ENCODE peak calls at places on chromosomes 5 and 9, in ten cellular contexts. One of them, this sample, is unnamed.

GRCh38 chr5:56279979-56280378 is 46.8 kb upstream of the ANKRD55 start:
- DNase-seq in fibroblast of mammary gland: peak
- DNase-seq in progenitor cell of endocrine pancreas: no peak
- DNase-seq in neural crest cell: no peak
- DNase-seq in coronary artery: no peak
- DNase-seq in spleen: no peak
- DNase-seq in pancreas: peak
- DNase-seq in prostate gland: no peak
- DNase-seq in BE2C: no peak
- DNase-seq in endodermal cell: no peak
- DNase-seq in this sample: no peak

GRCh38 chr9:116959775-116960174 is 272.7 kb downstream of the TRIM32 start:
- DNase-seq in endodermal cell: no peak
- DNase-seq in BE2C: peak
- DNase-seq in pancreas: no peak
- DNase-seq in spleen: no peak
- DNase-seq in progenitor cell of endocrine pancreas: peak
- DNase-seq in neural crest cell: peak
- DNase-seq in coronary artery: no peak
- DNase-seq in fibroblast of mammary gland: no peak
- DNase-seq in prostate gland: no peak
- DNase-seq in this sample: peak

GRCh38 chr9:106535439-106535838 is 327.5 kb upstream of the ZNF462 start:
- DNase-seq in spleen: no peak
- DNase-seq in neural crest cell: no peak
- DNase-seq in coronary artery: no peak
- DNase-seq in endodermal cell: peak
- DNase-seq in fibroblast of mammary gland: no peak
- DNase-seq in pancreas: no peak
- DNase-seq in BE2C: no peak
- DNase-seq in progenitor cell of endocrine pancreas: no peak
- DNase-seq in prostate gland: no peak
- DNase-seq in this sample: no peak

GRCh38 chr5:117434266-117434665 is 859.6 kb upstream of the SEMA6A start:
- DNase-seq in spleen: no peak
- DNase-seq in fibroblast of mammary gland: no peak
- DNase-seq in progenitor cell of endocrine pancreas: no peak
- DNase-seq in neural crest cell: no peak
- DNase-seq in pancreas: no peak
- DNase-seq in coronary artery: no peak
- DNase-seq in endodermal cell: no peak
- DNase-seq in prostate gland: no peak
- DNase-seq in BE2C: no peak
- DNase-seq in this sample: no peak

GRCh38 chr9:107782381-107782780 is 292.8 kb upstream of the KLF4 start:
- DNase-seq in neural crest cell: no peak
- DNase-seq in endodermal cell: no peak
- DNase-seq in prostate gland: no peak
- DNase-seq in progenitor cell of endocrine pancreas: no peak
- DNase-seq in coronary artery: no peak
- DNase-seq in fibroblast of mammary gland: peak
- DNase-seq in spleen: no peak
- DNase-seq in pancreas: no peak
- DNase-seq in BE2C: no peak
- DNase-seq in this sample: no peak

GRCh38 chr5:61896811-61897210 is 409.2 kb upstream of the KIF2A start:
- DNase-seq in fibroblast of mammary gland: no peak
- DNase-seq in coronary artery: no peak
- DNase-seq in progenitor cell of endocrine pancreas: no peak
- DNase-seq in prostate gland: no peak
- DNase-seq in endodermal cell: no peak
- DNase-seq in BE2C: no peak
- DNase-seq in pancreas: no peak
- DNase-seq in neural crest cell: no peak
- DNase-seq in spleen: no peak
- DNase-seq in this sample: no peak

GRCh38 chr9:120257483-120257882 is 322.5 kb downstream of the CDK5RAP2 start:
- DNase-seq in neural crest cell: no peak
- DNase-seq in fibroblast of mammary gland: peak
- DNase-seq in endodermal cell: no peak
- DNase-seq in progenitor cell of endocrine pancreas: no peak
- DNase-seq in spleen: no peak
- DNase-seq in BE2C: no peak
- DNase-seq in pancreas: no peak
- DNase-seq in prostate gland: no peak
- DNase-seq in coronary artery: no peak
- DNase-seq in this sample: no peak

GRCh38 chr5:67221487-67222242 is 25.1 kb upstream of the CD180 start:
- DNase-seq in pancreas: no peak
- DNase-seq in BE2C: no peak
- DNase-seq in progenitor cell of endocrine pancreas: no peak
- DNase-seq in neural crest cell: no peak
- DNase-seq in fibroblast of mammary gland: no peak
- DNase-seq in spleen: peak
- DNase-seq in prostate gland: no peak
- DNase-seq in coronary artery: no peak
- DNase-seq in endodermal cell: no peak
- DNase-seq in this sample: peak

GRCh38 chr5:100797863-100798262 is 105.2 kb downstream of the ST8SIA4 start:
- DNase-seq in fibroblast of mammary gland: peak
- DNase-seq in progenitor cell of endocrine pancreas: no peak
- DNase-seq in BE2C: no peak
- DNase-seq in pancreas: no peak
- DNase-seq in coronary artery: no peak
- DNase-seq in endodermal cell: no peak
- DNase-seq in neural crest cell: no peak
- DNase-seq in prostate gland: no peak
- DNase-seq in spleen: no peak
- DNase-seq in this sample: no peak

GRCh38 chr9:113154471-113154870 is 3.7 kb downstream of the SLC31A2 start:
- DNase-seq in BE2C: no peak
- DNase-seq in endodermal cell: no peak
- DNase-seq in neural crest cell: no peak
- DNase-seq in progenitor cell of endocrine pancreas: no peak
- DNase-seq in prostate gland: no peak
- DNase-seq in coronary artery: no peak
- DNase-seq in spleen: no peak
- DNase-seq in pancreas: no peak
- DNase-seq in fibroblast of mammary gland: peak
- DNase-seq in this sample: no peak

GRCh38 chr5:174355995-174356394 is 310.5 kb downstream of the NSG2 start:
- DNase-seq in fibroblast of mammary gland: no peak
- DNase-seq in BE2C: no peak
- DNase-seq in prostate gland: no peak
- DNase-seq in coronary artery: peak
- DNase-seq in neural crest cell: no peak
- DNase-seq in pancreas: no peak
- DNase-seq in spleen: no peak
- DNase-seq in progenitor cell of endocrine pancreas: no peak
- DNase-seq in endodermal cell: no peak
- DNase-seq in this sample: no peak

DNA sequence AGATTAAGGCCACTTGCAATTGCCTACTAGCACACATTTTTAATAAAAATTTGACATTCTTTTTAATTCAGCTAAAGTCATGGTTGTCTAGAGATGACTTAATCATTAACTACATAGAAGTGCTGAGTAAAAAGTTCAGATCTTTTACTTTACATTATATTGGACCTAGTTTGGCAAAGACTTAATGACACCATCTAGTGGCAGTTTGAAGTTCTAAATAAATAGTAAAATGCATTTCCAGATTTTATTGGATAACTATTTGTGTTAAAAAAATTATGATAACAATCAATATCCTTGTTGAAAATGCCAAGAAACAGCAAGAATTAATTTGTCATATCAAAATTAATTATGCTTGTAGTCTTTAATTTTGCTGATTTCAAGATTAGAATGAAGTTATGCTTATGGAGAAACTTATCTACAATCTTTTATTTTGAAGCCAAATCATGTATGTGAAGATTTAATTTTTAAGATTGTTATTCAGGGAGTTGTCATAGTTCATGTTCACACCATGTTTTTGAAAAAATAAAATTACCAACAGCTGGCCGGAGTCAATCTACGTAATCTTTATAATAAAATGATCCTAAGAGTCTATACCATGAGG is 69.6 kb upstream of the PJA2 start:
- DNase-seq in spleen: no peak
- DNase-seq in progenitor cell of endocrine pancreas: no peak
- DNase-seq in endodermal cell: no peak
- DNase-seq in BE2C: no peak
- DNase-seq in neural crest cell: no peak
- DNase-seq in coronary artery: no peak
- DNase-seq in prostate gland: no peak
- DNase-seq in fibroblast of mammary gland: peak
- DNase-seq in pancreas: no peak
- DNase-seq in this sample: peak
- TF ChIP-seq CTCF in spleen: peak
- TF ChIP-seq CTCF in progenitor cell of endocrine pancreas: peak
- TF ChIP-seq CTCF in endodermal cell: peak
- TF ChIP-seq CTCF in BE2C: peak
- TF ChIP-seq CTCF in neural crest cell: peak
- TF ChIP-seq CTCF in coronary artery: no peak
- TF ChIP-seq CTCF in prostate gland: peak
- TF ChIP-seq CTCF in fibroblast of mammary gland: peak
- TF ChIP-seq CTCF in pancreas: no peak
- TF ChIP-seq CTCF in this sample: peak

GRCh38 chr5:8993031-8993430 is 552.8 kb downstream of the SEMA5A start:
- DNase-seq in spleen: no peak
- DNase-seq in prostate gland: no peak
- DNase-seq in neural crest cell: no peak
- DNase-seq in BE2C: no peak
- DNase-seq in pancreas: no peak
- DNase-seq in progenitor cell of endocrine pancreas: no peak
- DNase-seq in fibroblast of mammary gland: peak
- DNase-seq in coronary artery: no peak
- DNase-seq in endodermal cell: no peak
- DNase-seq in this sample: peak
- TF ChIP-seq CTCF in spleen: no peak
- TF ChIP-seq CTCF in prostate gland: no peak
- TF ChIP-seq CTCF in neural crest cell: peak
- TF ChIP-seq CTCF in BE2C: peak
- TF ChIP-seq CTCF in pancreas: peak
- TF ChIP-seq CTCF in progenitor cell of endocrine pancreas: peak
- TF ChIP-seq CTCF in fibroblast of mammary gland: peak
- TF ChIP-seq CTCF in coronary artery: no peak
- TF ChIP-seq CTCF in endodermal cell: peak
- TF ChIP-seq CTCF in this sample: no peak

DNA sequence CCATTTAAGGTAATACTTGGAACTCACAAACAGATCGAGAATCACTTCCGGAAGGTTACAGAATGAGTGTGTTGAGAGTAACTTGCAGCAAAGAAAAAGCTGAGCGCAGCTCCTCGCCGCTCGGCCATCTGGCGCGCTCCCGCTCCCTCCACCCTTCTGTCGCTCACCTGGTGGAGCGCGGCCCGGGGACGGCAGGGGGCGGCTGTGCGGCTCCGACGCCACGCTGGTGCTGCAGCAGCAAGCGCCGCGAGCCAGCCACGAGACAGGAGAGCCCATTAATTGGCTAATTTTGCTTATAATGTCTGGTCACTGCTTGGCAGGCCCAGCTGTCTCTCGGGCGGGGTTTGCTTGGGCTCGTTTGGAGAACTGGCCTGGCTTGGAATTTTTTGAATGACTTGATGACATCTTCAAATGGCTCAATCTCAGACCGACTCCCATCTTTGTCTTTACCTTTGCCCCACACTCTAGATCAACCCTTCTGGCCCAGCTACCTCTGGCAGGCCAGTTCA is 601.8 kb downstream of the CCDC171 start:
- DNase-seq in endodermal cell: peak
- DNase-seq in spleen: no peak
- DNase-seq in coronary artery: no peak
- DNase-seq in neural crest cell: peak
- DNase-seq in prostate gland: peak
- DNase-seq in pancreas: peak
- DNase-seq in fibroblast of mammary gland: peak
- DNase-seq in BE2C: no peak
- DNase-seq in progenitor cell of endocrine pancreas: peak
- DNase-seq in this sample: no peak
- TF ChIP-seq CTCF in endodermal cell: peak
- TF ChIP-seq CTCF in spleen: no peak
- TF ChIP-seq CTCF in coronary artery: no peak
- TF ChIP-seq CTCF in neural crest cell: peak
- TF ChIP-seq CTCF in prostate gland: peak
- TF ChIP-seq CTCF in pancreas: peak
- TF ChIP-seq CTCF in fibroblast of mammary gland: no peak
- TF ChIP-seq CTCF in BE2C: no peak
- TF ChIP-seq CTCF in progenitor cell of endocrine pancreas: peak
- TF ChIP-seq CTCF in this sample: no peak

GRCh38 chr9:136784249-136784996 is 6.7 kb upstream of the TMEM141 start:
- DNase-seq in fibroblast of mammary gland: peak
- DNase-seq in coronary artery: no peak
- DNase-seq in neural crest cell: no peak
- DNase-seq in progenitor cell of endocrine pancreas: no peak
- DNase-seq in BE2C: peak
- DNase-seq in spleen: no peak
- DNase-seq in endodermal cell: no peak
- DNase-seq in pancreas: no peak
- DNase-seq in prostate gland: no peak
- DNase-seq in this sample: peak

GRCh38 chr9:136782452-136782851 is 8.7 kb upstream of the TMEM141 start:
- DNase-seq in fibroblast of mammary gland: no peak
- DNase-seq in spleen: no peak
- DNase-seq in prostate gland: no peak
- DNase-seq in progenitor cell of endocrine pancreas: no peak
- DNase-seq in endodermal cell: no peak
- DNase-seq in BE2C: no peak
- DNase-seq in pancreas: no peak
- DNase-seq in coronary artery: no peak
- DNase-seq in neural crest cell: no peak
- DNase-seq in this sample: no peak

GRCh38 chr9:136777359-136777758 is 13.0 kb upstream of the LCN15 start:
- DNase-seq in prostate gland: no peak
- DNase-seq in fibroblast of mammary gland: no peak
- DNase-seq in neural crest cell: no peak
- DNase-seq in pancreas: no peak
- DNase-seq in spleen: no peak
- DNase-seq in coronary artery: no peak
- DNase-seq in progenitor cell of endocrine pancreas: no peak
- DNase-seq in BE2C: no peak
- DNase-seq in endodermal cell: no peak
- DNase-seq in this sample: no peak

GRCh38 chr9:136776947-136777346 is 12.6 kb upstream of the LCN15 start:
- DNase-seq in endodermal cell: no peak
- DNase-seq in neural crest cell: no peak
- DNase-seq in coronary artery: no peak
- DNase-seq in pancreas: no peak
- DNase-seq in spleen: no peak
- DNase-seq in prostate gland: no peak
- DNase-seq in progenitor cell of endocrine pancreas: no peak
- DNase-seq in BE2C: no peak
- DNase-seq in fibroblast of mammary gland: no peak
- DNase-seq in this sample: no peak

GRCh38 chr9:136779808-136780207 is 11.3 kb upstream of the TMEM141 start:
- DNase-seq in prostate gland: no peak
- DNase-seq in fibroblast of mammary gland: no peak
- DNase-seq in pancreas: no peak
- DNase-seq in BE2C: no peak
- DNase-seq in progenitor cell of endocrine pancreas: no peak
- DNase-seq in neural crest cell: no peak
- DNase-seq in endodermal cell: no peak
- DNase-seq in spleen: no peak
- DNase-seq in coronary artery: no peak
- DNase-seq in this sample: no peak
- TF ChIP-seq CTCF in prostate gland: no peak
- TF ChIP-seq CTCF in fibroblast of mammary gland: no peak
- TF ChIP-seq CTCF in pancreas: no peak
- TF ChIP-seq CTCF in BE2C: peak
- TF ChIP-seq CTCF in progenitor cell of endocrine pancreas: peak
- TF ChIP-seq CTCF in neural crest cell: no peak
- TF ChIP-seq CTCF in endodermal cell: peak
- TF ChIP-seq CTCF in spleen: no peak
- TF ChIP-seq CTCF in coronary artery: no peak
- TF ChIP-seq CTCF in this sample: no peak

This sample was measured in GM20000.